ENCODE peak calls at places on chromosomes 4 and X, in ten cellular contexts. X is fibroblast of lung, I is PC-3, E is H9, M is mammary epithelial cell, O is IMR-90, T is endothelial cell of umbilical vein, K is astrocyte, D is GM23248, Q is neural progenitor cell. R is an unnamed sample.

GRCh38 chr4:141375855-141376254 is 155.2 kb downstream of the ZNF330 start:
- DNase-seq in I (peak), X (peak), T (peak), K (peak), Q (peak), E (peak), O (peak), D (peak), M (peak), R (no peak)

GRCh38 chrX:149284616-149285015 is 220.5 kb downstream of the IDS start:
- DNase-seq in D (no peak), Q (no peak), K (no peak), M (no peak), I (no peak), X (no peak), E (no peak), T (no peak), O (no peak), R (no peak)

GRCh38 chr4:147736458-147736857 is 4.6 kb downstream of the ARHGAP10 start:
- DNase-seq in T (peak), O (peak), E (no peak), M (peak), I (peak), Q (no peak), K (peak), D (peak), X (peak), R (no peak)

GRCh38 chr4:22237846-22238513 is 277.9 kb downstream of the ADGRA3 start:
- DNase-seq in D (no peak), E (no peak), T (no peak), Q (peak), K (no peak), M (no peak), I (no peak), O (no peak), X (peak), R (no peak)

GRCh38 chr4:84673475-84674230 is 90.7 kb downstream of the CDS1 start:
- DNase-seq in T (peak), O (peak), X (peak), D (peak), Q (no peak), E (no peak), M (peak), I (peak), K (peak), R (no peak)

GRCh38 chrX:40539214-40540142 is 41.3 kb upstream of the ATP6AP2 start:
- DNase-seq in E (peak), O (peak), D (peak), T (no peak), Q (peak), K (peak), X (peak), I (no peak), M (peak), R (peak)

GRCh38 chr4:109044446-109044845 is 258.0 kb downstream of the COL25A1 start:
- DNase-seq in M (no peak), I (no peak), E (no peak), Q (no peak), O (no peak), D (no peak), T (no peak), K (no peak), X (peak), R (no peak)

GRCh38 chr4:124334119-124334518 is 378.4 kb downstream of the ANKRD50 start:
- DNase-seq in X (peak), I (peak), E (no peak), D (peak), O (peak), Q (peak), M (peak), T (peak), K (peak), R (peak)

GRCh38 chrX:140157611-140158010 is 192.3 kb upstream of the CXorf66 start:
- DNase-seq in Q (peak), M (peak), O (peak), K (peak), I (peak), D (no peak), X (peak), T (no peak), E (no peak), R (no peak)

GRCh38 chrX:123313486-123313885 is 129.4 kb downstream of the GRIA3 start:
- DNase-seq in X (no peak), D (no peak), M (no peak), Q (no peak), I (no peak), E (no peak), O (no peak), T (no peak), K (no peak), R (no peak)

GRCh38 chr4:1727117-1728031 is 6.1 kb downstream of the TACC3 start:
- DNase-seq in D (peak), O (peak), T (peak), Q (no peak), M (peak), X (peak), I (peak), K (peak), E (no peak), R (no peak)
- H3K27ac ChIP-seq in D (no peak), O (peak), T (peak), Q (no peak), M (peak), X (no peak), I (peak), K (peak), E (no peak), R (no peak)

DNA sequence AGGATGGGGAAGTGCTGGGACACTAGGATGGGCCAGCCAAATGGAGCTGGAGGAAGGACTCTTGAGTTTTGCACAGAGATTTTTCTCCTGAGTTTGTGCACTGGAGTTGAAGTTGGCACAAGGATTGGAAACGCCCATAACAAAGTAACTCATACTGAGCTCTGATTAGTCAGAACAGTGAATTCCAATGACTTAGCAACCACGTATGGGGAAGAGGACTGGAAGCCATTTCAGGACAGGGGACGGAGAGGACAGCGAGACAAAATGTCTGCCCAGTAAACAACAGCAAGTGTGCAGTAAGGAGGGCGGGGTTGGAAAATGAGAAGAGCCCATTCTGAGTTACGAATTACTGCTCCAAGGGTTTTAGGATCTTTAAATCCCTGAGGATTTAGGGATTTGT is 5.9 kb downstream of the RIPPLY1 start:
- DNase-seq in M (peak), O (peak), T (no peak), D (peak), I (peak), Q (no peak), E (no peak), X (peak), K (peak), R (no peak)
- H2AFZ ChIP-seq in M (no peak), O (peak), T (peak), D (peak), I (peak), Q (no peak), E (no peak), X (no peak), K (no peak), R (no peak)

GRCh38 chr4:186569533-186570192 is 14.3 kb upstream of the MTNR1A start:
- DNase-seq in K (no peak), O (no peak), Q (no peak), T (no peak), M (no peak), D (no peak), I (no peak), E (no peak), X (no peak), R (no peak)
- H3K27ac ChIP-seq in K (no peak), O (no peak), Q (no peak), T (no peak), M (no peak), D (no peak), I (no peak), E (no peak), X (no peak), R (no peak)

GRCh38 chrX:43756076-43756475 is 100.0 kb downstream of the MAOA start:
- DNase-seq in E (no peak), Q (no peak), D (no peak), K (no peak), X (no peak), M (no peak), T (no peak), I (no peak), O (no peak), R (no peak)
- H2AFZ ChIP-seq in E (no peak), Q (no peak), D (no peak), K (no peak), X (no peak), M (no peak), T (no peak), I (no peak), O (no peak), R (no peak)

GRCh38 chr4:95517799-95518198 is 31.0 kb downstream of the UNC5C start:
- DNase-seq in K (no peak), X (no peak), T (no peak), D (no peak), E (no peak), I (no peak), Q (no peak), O (no peak), M (no peak), R (no peak)

GRCh38 chr4:95511477-95511876 is 37.3 kb downstream of the UNC5C start:
- DNase-seq in X (no peak), Q (no peak), T (no peak), D (no peak), E (no peak), K (no peak), O (no peak), M (no peak), I (no peak), R (no peak)

GRCh38 chr4:95513022-95513421 is 35.8 kb downstream of the UNC5C start:
- DNase-seq in E (no peak), T (no peak), D (no peak), X (no peak), Q (no peak), K (no peak), I (no peak), M (no peak), O (no peak), R (no peak)

GRCh38 chr4:95510877-95511276 is 37.9 kb downstream of the UNC5C start:
- DNase-seq in I (peak), E (no peak), Q (no peak), D (no peak), K (no peak), T (no peak), M (peak), O (no peak), X (no peak), R (no peak)

DNA sequence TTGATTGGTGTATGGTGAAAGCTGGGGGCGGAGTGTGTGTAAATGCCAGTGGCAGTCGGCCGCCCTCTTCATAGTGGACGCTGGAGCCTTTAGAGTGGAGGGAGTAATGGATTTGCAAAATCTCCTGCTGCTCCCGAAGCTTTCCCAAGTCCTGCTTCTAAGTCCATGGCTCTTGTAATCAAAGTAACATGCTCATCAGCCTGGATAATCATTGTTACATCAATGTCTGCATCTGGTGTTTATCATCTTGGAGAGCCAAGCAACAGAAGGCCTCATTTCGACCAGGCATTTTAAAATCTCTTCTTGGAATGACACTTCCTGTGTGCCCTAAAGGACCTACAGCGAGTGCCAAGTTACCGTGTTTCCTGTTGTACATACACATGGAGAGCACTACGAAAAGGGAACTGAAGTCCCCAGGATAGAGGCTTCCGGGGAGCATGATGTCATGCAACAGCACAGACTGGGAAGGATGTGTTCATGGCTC is 32.2 kb downstream of the UNC5C start:
- DNase-seq in X (peak), O (peak), I (no peak), M (no peak), T (no peak), Q (no peak), K (no peak), E (no peak), D (no peak), R (no peak)
- H3K27ac ChIP-seq in X (no peak), O (no peak), I (no peak), M (no peak), T (no peak), Q (no peak), K (no peak), E (no peak), D (no peak), R (no peak)

DNA sequence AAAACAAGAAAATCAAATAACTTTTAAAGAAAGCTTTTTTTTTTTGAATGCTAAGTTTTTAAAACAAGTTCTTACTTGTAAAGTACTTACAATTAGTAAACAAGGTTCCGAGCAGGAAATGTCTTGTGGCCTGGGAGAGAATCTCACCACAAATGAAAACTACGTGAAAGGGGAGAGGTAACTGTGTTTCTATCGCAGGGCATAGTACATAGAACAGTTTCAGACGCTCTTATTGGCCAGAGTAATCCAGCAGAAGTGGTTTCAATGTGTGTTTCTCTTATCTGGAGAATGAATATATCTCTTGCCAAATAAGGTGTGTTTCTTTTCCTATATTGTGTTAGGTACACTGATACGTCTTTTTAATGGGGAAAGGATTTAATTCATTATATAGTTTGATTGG is at the start of gene PLAC8:
- DNase-seq in I (peak), M (peak), K (peak), X (no peak), Q (no peak), O (no peak), D (no peak), T (no peak), E (no peak), R (no peak)
- H2AFZ ChIP-seq in I (peak), M (peak), K (no peak), X (peak), Q (no peak), O (no peak), D (peak), T (peak), E (no peak), R (no peak)

GRCh38 chr4:7068883-7069282 is 1.0 kb upstream of the GRPEL1 start:
- DNase-seq in X (no peak), K (no peak), E (peak), T (no peak), I (peak), D (peak), Q (peak), O (no peak), M (no peak), R (peak)
- H3K27ac ChIP-seq in X (peak), K (peak), E (no peak), T (no peak), I (no peak), D (peak), Q (no peak), O (peak), M (peak), R (no peak)

DNA sequence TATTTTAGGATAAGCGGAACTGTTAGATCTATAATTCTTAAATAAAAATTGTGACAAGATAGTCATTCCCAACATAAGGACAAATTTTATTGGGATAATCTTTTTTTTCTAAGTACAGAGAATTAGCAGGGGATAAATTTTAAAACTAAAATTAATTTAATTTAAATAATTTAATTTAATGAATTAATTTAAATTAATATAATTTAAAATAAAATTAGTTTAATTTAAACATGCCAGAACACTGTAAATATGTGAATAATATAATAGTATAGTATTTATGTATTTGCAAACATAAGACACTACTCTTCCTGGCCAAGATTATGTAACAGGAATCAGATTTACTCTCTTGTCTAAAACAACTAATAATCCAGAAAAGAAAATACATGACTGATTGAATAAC is 1055.9 kb downstream of the PDHA2 start:
- DNase-seq in E (no peak), D (no peak), M (no peak), O (no peak), T (no peak), Q (no peak), I (no peak), K (no peak), X (no peak), R (no peak)
- H2AFZ ChIP-seq in E (no peak), D (no peak), M (no peak), O (no peak), T (no peak), Q (peak), I (no peak), K (no peak), X (no peak), R (no peak)